ENCODE peak calls at places on chromosome 10, in seven cellular contexts. I, N, E, H, R, P and C are unnamed samples.

GRCh38 chr10:47048533-47048905 is 137.3 kb downstream of the PTPN20 start:
- DNase-seq in N (peak), P (no peak), E (no peak), I (no peak), H (no peak), R (no peak), C (no peak)

GRCh38 chr10:132788831-132789219 is 2.9 kb upstream of the NKX6-2 start:
- DNase-seq in N (no peak), R (no peak), H (no peak), E (no peak), P (no peak), I (no peak), C (no peak)

GRCh38 chr10:113616244-113617074 is 47.4 kb downstream of the NRAP start:
- DNase-seq in E (no peak), P (no peak), R (peak), N (no peak), I (no peak), H (peak), C (no peak)

GRCh38 chr10:78335691-78336401 is 302.2 kb downstream of the RPS24 start:
- DNase-seq in H (no peak), P (peak), N (no peak), R (no peak), E (no peak), I (no peak), C (no peak)

GRCh38 chr10:16828114-16828568 is 10.9 kb upstream of the RSU1 start:
- DNase-seq in R (peak), P (no peak), H (peak), N (peak), I (peak), E (peak), C (peak)

GRCh38 chr10:105733919-105734318 is 1092.8 kb downstream of the SORCS3 start:
- DNase-seq in I (no peak), E (no peak), H (no peak), P (no peak), R (no peak), N (no peak), C (no peak)

GRCh38 chr10:4451512-4451911 is 374.5 kb upstream of the AKR1E2 start:
- DNase-seq in R (no peak), P (no peak), I (no peak), E (no peak), N (no peak), H (no peak), C (no peak)

GRCh38 chr10:48611133-48611532 is 6.3 kb upstream of the ARHGAP22 start:
- DNase-seq in N (no peak), E (peak), R (no peak), P (no peak), I (no peak), H (no peak), C (no peak)

GRCh38 chr10:78600121-78600665 is 468.6 kb upstream of the ZMIZ1 start:
- DNase-seq in P (no peak), E (no peak), N (no peak), H (no peak), R (no peak), I (no peak), C (no peak)

GRCh38 chr10:100184426-100185219 is 1.2 kb downstream of the ERLIN1 start:
- DNase-seq in E (no peak), H (peak), P (no peak), I (no peak), R (no peak), N (peak), C (no peak)